ENCODE peak calls at places on chromosomes 3 and 15, in seven cellular contexts. S is pancreas; N is WERI-Rb-1; Q is right atrium auricular region; E is GM12878; G is CD8-positive, alpha-beta T cell; H is fibroblast of mammary gland. C is an unnamed sample.

GRCh38 chr3:30605706-30606300 is 598 bp upstream of the TGFBR2 start:
- DNase-seq in S (no peak), N (no peak), Q (no peak), E (no peak), G (no peak), H (no peak), C (no peak)

GRCh38 chr3:28915711-28916481 is 365.0 kb upstream of the RBMS3 start:
- DNase-seq in S (no peak), N (peak; percentile 68), Q (no peak), E (no peak), G (no peak), H (peak; percentile 81), C (no peak)

GRCh38 chr15:65401607-65402240 is 21.0 kb downstream of the IGDCC4 start:
- DNase-seq in S (no peak), N (no peak), Q (no peak), E (no peak), G (no peak), H (no peak), C (no peak)

GRCh38 chr3:186583820-186584219 is 13.3 kb downstream of the DNAJB11 start:
- DNase-seq in S (no peak), N (no peak), Q (no peak), E (no peak), G (no peak), H (peak; percentile 74), C (peak; percentile 23)

GRCh38 chr15:38398134-38398533 is 55.8 kb upstream of the FAM98B start:
- DNase-seq in S (no peak), N (no peak), Q (peak; percentile 76), E (no peak), G (no peak), H (peak; percentile 100), C (no peak)

GRCh38 chr15:88621789-88622604 is 857 bp downstream of the AEN start:
- DNase-seq in S (no peak), N (no peak), Q (no peak), E (no peak), G (peak; percentile 70), H (peak; percentile 80), C (peak; percentile 73)

GRCh38 chr3:126307083-126307482 is 50.1 kb downstream of the KLF15 start:
- DNase-seq in S (no peak), N (no peak), Q (no peak), E (no peak), G (no peak), H (no peak), C (no peak)

GRCh38 chr3:59541352-59541751 is 491.5 kb upstream of the CFAP20DC start:
- DNase-seq in S (no peak), N (no peak), Q (no peak), E (no peak), G (no peak), H (no peak), C (no peak)

GRCh38 chr15:85518979-85519761 is 138.8 kb downstream of the AKAP13 start:
- DNase-seq in S (no peak), N (no peak), Q (no peak), E (no peak), G (no peak), H (no peak), C (no peak)

GRCh38 chr15:50107591-50108408 is 11.2 kb downstream of the ATP8B4 start:
- DNase-seq in S (peak; percentile 25), N (no peak), Q (no peak), E (peak; percentile 68), G (no peak), H (no peak), C (peak; percentile 91)

GRCh38 chr15:44535509-44536297 is 1.2 kb upstream of the EIF3J start:
- DNase-seq in S (no peak), N (peak; percentile 22), Q (no peak), E (no peak), G (peak; percentile 33), H (no peak), C (peak; percentile 50)

GRCh38 chr3:141076821-141077571 is 25.8 kb downstream of the SPSB4 start:
- DNase-seq in S (peak; percentile 56), N (peak; percentile 66), Q (peak; percentile 70), E (no peak), G (peak; percentile 31), H (peak; percentile 51), C (no peak)

GRCh38 chr15:48411971-48412591 is 80.9 kb downstream of the DUT start:
- DNase-seq in S (no peak), N (no peak), Q (no peak), E (no peak), G (no peak), H (peak; percentile 86), C (no peak)

GRCh38 chr3:57803647-57804081 is 47.6 kb downstream of the SLMAP start:
- DNase-seq in S (peak; percentile 47), N (no peak), Q (no peak), E (no peak), G (no peak), H (peak; percentile 96), C (no peak)

DNA sequence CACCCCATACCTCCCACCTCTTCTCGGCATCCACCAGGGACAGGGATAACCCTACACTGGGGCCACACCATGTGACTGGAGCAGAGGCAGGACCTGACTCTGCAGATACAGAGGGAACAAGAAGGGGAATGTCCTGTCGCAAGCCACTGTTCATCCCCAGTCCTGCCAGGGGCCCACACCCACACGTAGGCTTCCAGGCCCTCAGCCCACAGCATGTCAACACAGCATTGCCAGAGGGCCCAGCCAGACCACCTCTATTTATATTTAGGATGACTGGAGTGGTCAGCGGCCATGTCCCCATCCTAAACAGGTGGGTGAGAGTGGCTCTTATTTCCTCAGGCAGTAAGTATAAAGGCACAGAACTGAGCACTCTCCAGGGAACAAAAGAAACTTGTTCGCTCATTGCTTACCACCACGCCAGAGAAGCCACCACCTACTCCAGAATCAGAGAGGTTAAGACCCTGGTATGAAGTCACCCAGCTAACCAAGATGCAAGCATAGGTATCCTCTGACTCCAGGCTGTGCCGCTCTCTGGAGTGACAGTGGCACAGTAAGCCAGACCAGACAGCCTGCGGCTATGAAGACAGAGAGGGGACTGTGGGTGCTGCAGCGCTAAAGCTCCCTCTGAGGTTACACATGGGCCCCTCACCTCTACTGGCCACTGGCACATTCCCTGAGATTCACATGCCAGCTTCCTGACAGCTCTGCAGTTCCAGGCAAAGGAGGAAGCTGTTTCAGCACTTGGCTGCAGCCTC is 67.9 kb downstream of the LRIG1 start:
- DNase-seq in S (no peak), N (no peak), Q (no peak), E (no peak), G (no peak), H (no peak), C (no peak)
- H3K4me3 ChIP-seq in S (no peak overlapping the region), N (no peak overlapping the region), Q (no peak overlapping the region), E (no peak overlapping the region), G (no peak overlapping the region), H (no peak overlapping the region), C (no peak overlapping the region)

DNA sequence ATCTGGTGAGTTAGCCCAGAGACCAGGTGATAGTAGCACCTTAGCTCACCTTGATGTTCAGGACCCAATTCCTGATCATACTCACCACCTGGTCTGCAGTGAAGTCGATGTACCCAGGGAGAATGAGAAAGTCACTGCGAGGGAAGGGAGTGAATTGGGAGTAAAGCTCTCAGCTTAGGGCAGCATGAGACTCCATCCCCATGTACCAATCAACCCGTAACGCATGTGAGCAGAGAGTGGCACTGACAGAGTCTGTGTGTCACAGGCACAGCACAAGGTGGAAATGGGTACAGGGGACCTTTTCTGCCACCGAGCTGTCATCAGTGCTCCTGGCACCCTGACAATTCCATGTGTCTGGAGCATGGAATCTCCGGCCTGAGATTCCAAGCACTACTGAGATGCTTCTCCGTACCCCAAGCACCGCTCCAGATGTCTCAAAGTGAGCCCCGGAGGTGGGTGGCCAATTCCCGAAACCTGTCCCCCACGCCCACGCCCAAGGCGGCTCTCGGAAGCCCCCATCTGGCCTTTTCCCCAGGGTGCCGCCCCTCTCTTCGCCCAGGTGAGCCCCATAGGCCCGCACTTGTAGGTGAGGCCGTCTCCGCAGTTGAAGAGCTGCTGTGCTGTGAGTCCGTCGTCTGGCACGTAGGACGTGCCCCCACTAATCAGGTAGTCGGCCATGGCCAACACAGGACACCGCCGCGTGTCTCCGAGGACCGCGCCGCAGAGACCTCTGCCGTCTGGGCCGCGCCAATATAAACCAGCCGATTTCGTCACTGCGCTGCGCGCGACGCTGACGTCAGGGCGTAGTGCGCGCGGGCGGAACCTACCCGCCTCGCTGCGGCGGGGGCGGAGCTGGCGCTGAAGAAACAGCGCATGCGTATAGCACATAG is at the start of gene IMPDH2:
- DNase-seq in S (peak; percentile 90), N (peak; percentile 92), Q (peak; percentile 94), E (peak; percentile 79), G (peak; percentile 93), H (peak; percentile 88), C (peak; percentile 97)
- TF ChIP-seq CTCF in S (no peak), N (no peak), Q (no peak), E (no peak), G (no peak), H (no peak), C (no peak)

GRCh38 chr3:183958226-183958625 is 59.5 kb downstream of the ABCC5 start:
- DNase-seq in S (no peak), N (no peak), Q (no peak), E (no peak), G (no peak), H (no peak), C (no peak)

GRCh38 chr3:183954875-183955274 is 62.8 kb downstream of the ABCC5 start:
- DNase-seq in S (no peak), N (no peak), Q (no peak), E (no peak), G (no peak), H (no peak), C (no peak)

GRCh38 chr3:183951459-183951858 is 66.2 kb downstream of the ABCC5 start:
- DNase-seq in S (no peak), N (no peak), Q (no peak), E (no peak), G (no peak), H (no peak), C (no peak)

GRCh38 chr3:183949690-183950089 is 65.0 kb upstream of the PARL start:
- DNase-seq in S (no peak), N (no peak), Q (no peak), E (no peak), G (no peak), H (no peak), C (no peak)

DNA sequence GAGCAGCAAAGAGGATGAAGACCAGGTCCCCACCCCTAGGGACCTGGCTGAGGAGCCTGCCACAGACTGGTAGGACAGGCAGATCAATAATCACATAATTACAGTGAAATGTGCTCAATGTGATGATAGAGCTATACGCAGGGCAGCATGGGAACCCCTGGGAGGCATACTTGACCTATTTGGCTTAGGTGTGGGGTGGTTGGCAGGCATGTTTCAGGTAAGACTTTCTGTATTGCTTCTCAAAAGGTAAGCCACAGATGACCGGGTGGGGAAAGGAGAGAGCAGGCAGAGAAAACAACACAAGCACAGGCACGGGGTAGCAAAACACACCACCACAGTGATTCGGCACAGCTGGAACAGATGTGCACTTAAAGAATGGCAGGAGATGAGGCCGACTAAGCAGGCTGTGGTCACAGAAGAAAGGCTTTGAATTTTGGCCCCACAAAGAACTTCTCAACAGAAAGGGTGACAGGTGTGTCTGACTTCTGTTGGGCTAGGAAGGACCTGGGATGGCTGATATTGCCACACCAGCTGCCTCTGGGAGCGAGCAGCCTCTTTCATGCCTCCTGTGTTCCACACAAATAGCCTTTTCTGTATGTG is 64.1 kb downstream of the ABCC5 start:
- DNase-seq in S (no peak), N (no peak), Q (no peak), E (no peak), G (no peak), H (no peak), C (peak; percentile 4)
- H3K4me3 ChIP-seq in S (no peak overlapping the region), N (no peak overlapping the region), Q (no peak overlapping the region), E (no peak overlapping the region), G (no peak overlapping the region), H (no peak overlapping the region), C (no peak overlapping the region)

GRCh38 chr3:104628185-104628789 is 738.4 kb upstream of the ALCAM start:
- DNase-seq in S (no peak), N (no peak), Q (no peak), E (no peak), G (no peak), H (peak; percentile 77), C (peak; percentile 30)
- TF ChIP-seq CTCF in S (peak; percentile 14), N (peak; percentile 47), Q (no peak), E (peak; percentile 50), G (no peak), H (peak; percentile 87), C (peak; percentile 46)